ENCODE peak calls at places on chromosomes 1 and 21, in eight cellular contexts. Z, H, N, E, R, Q, J and A are unnamed samples.
A peak's percentile ranks its signal among the peaks of the same experiment; 100 is the strongest.

GRCh38 chr1:166166701-166167394 is at the start of gene FAM78B:
- DNase-seq in Z (peak; percentile 60), H (peak; percentile 90), N (peak; percentile 51), E (peak; percentile 35), R (peak; percentile 14), Q (peak; percentile 81), J (no peak), A (peak; percentile 35)

GRCh38 chr1:6815722-6816121 is 30.5 kb downstream of the CAMTA1 start:
- DNase-seq in Z (no peak), H (no peak), N (no peak), E (no peak), R (no peak), Q (no peak), J (no peak), A (no peak)

GRCh38 chr21:43921979-43922945 is 57.2 kb downstream of the AGPAT3 start:
- DNase-seq in Z (no peak), H (no peak), N (peak; percentile 30), E (peak; percentile 47), R (no peak), Q (no peak), J (no peak), A (peak; percentile 38)

GRCh38 chr1:59985901-59986735 is 59.5 kb upstream of the CYP2J2 start:
- DNase-seq in Z (no peak), H (peak; percentile 43), N (no peak), E (no peak), R (no peak), Q (peak; percentile 31), J (no peak), A (no peak)

GRCh38 chr21:46124926-46125845 is 27.3 kb downstream of the COL6A2 start:
- DNase-seq in Z (no peak), H (no peak), N (no peak), E (no peak), R (peak; percentile 2), Q (no peak), J (no peak), A (no peak)

GRCh38 chr1:228154021-228154684 is 4.4 kb downstream of the GJC2 start:
- DNase-seq in Z (no peak), H (no peak), N (no peak), E (no peak), R (no peak), Q (no peak), J (no peak), A (no peak)

GRCh38 chr1:116852910-116853309 is 56.8 kb upstream of the PTGFRN start:
- DNase-seq in Z (no peak), H (peak; percentile 36), N (no peak), E (no peak), R (no peak), Q (peak; percentile 27), J (no peak), A (no peak)

GRCh38 chr21:35699360-35699759 is 361.0 kb downstream of the SETD4 start:
- DNase-seq in Z (no peak), H (no peak), N (no peak), E (no peak), R (no peak), Q (no peak), J (no peak), A (no peak)

GRCh38 chr21:46092811-46093667 is 4.9 kb upstream of the COL6A2 start:
- DNase-seq in Z (no peak), H (no peak), N (no peak), E (no peak), R (no peak), Q (no peak), J (no peak), A (no peak)

GRCh38 chr1:34770891-34771508 is 10.0 kb upstream of the GJB3 start:
- DNase-seq in Z (no peak), H (no peak), N (no peak), E (no peak), R (no peak), Q (no peak), J (no peak), A (no peak)

GRCh38 chr1:205918955-205919746 is 24.1 kb downstream of the SLC26A9 start:
- DNase-seq in Z (peak; percentile 84), H (peak; percentile 87), N (peak; percentile 53), E (peak; percentile 46), R (peak; percentile 60), Q (peak; percentile 74), J (no peak), A (peak; percentile 36)

GRCh38 chr1:108533351-108534083 is 26.4 kb upstream of the EEIG2 start:
- DNase-seq in Z (peak; percentile 74), H (no peak), N (no peak), E (no peak), R (no peak), Q (no peak), J (no peak), A (no peak)

GRCh38 chr1:21295059-21295401 is 4.8 kb upstream of the ECE1 start:
- DNase-seq in Z (no peak), H (no peak), N (no peak), E (no peak), R (no peak), Q (no peak), J (no peak), A (no peak)